ENCODE peak calls at places on chromosome 11, in nine cellular contexts. One of them, this sample, is unnamed.

GRCh38 chr11:11787305-11788066 is 54.3 kb upstream of the USP47 start:
- DNase-seq in NB4: peak; percentile 71
- DNase-seq in cardiac muscle cell: peak; percentile 75
- DNase-seq in fibroblast of villous mesenchyme: peak; percentile 76
- DNase-seq in Peyer's patch: peak; percentile 57
- DNase-seq in heart left ventricle: peak; percentile 78
- DNase-seq in brain microvascular endothelial cell: peak; percentile 39
- DNase-seq in heart right ventricle: peak; percentile 76
- DNase-seq in left ventricle myocardium inferior: peak; percentile 53
- DNase-seq in this sample: no peak

GRCh38 chr11:6612816-6613136 is 760 bp upstream of the TAF10 start:
- DNase-seq in NB4: no peak
- DNase-seq in cardiac muscle cell: no peak
- DNase-seq in fibroblast of villous mesenchyme: no peak
- DNase-seq in Peyer's patch: peak; percentile 49
- DNase-seq in heart left ventricle: no peak
- DNase-seq in brain microvascular endothelial cell: no peak
- DNase-seq in heart right ventricle: peak; percentile 48
- DNase-seq in left ventricle myocardium inferior: no peak
- DNase-seq in this sample: no peak

GRCh38 chr11:117826360-117826635 is 1.8 kb upstream of the FXYD2 start:
- DNase-seq in NB4: no peak
- DNase-seq in cardiac muscle cell: no peak
- DNase-seq in fibroblast of villous mesenchyme: no peak
- DNase-seq in Peyer's patch: no peak
- DNase-seq in heart left ventricle: no peak
- DNase-seq in brain microvascular endothelial cell: no peak
- DNase-seq in heart right ventricle: no peak
- DNase-seq in left ventricle myocardium inferior: no peak
- DNase-seq in this sample: no peak

GRCh38 chr11:32210601-32211000 is 119.7 kb downstream of the RCN1 start:
- DNase-seq in NB4: peak; percentile 44
- DNase-seq in cardiac muscle cell: peak; percentile 95
- DNase-seq in fibroblast of villous mesenchyme: peak; percentile 2
- DNase-seq in Peyer's patch: no peak
- DNase-seq in heart left ventricle: no peak
- DNase-seq in brain microvascular endothelial cell: no peak
- DNase-seq in heart right ventricle: no peak
- DNase-seq in left ventricle myocardium inferior: no peak
- DNase-seq in this sample: no peak

GRCh38 chr11:57345555-57346151 is 7.5 kb downstream of the P2RX3 start:
- DNase-seq in NB4: peak; percentile 78
- DNase-seq in cardiac muscle cell: peak; percentile 76
- DNase-seq in fibroblast of villous mesenchyme: peak; percentile 65
- DNase-seq in Peyer's patch: peak; percentile 79
- DNase-seq in heart left ventricle: peak; percentile 71
- DNase-seq in brain microvascular endothelial cell: peak; percentile 63
- DNase-seq in heart right ventricle: peak; percentile 74
- DNase-seq in left ventricle myocardium inferior: peak; percentile 58
- DNase-seq in this sample: no peak

GRCh38 chr11:20110908-20111669 is 49.2 kb downstream of the DBX1 start:
- DNase-seq in NB4: peak; percentile 47
- DNase-seq in cardiac muscle cell: peak; percentile 56
- DNase-seq in fibroblast of villous mesenchyme: peak; percentile 87
- DNase-seq in Peyer's patch: no peak
- DNase-seq in heart left ventricle: no peak
- DNase-seq in brain microvascular endothelial cell: peak; percentile 73
- DNase-seq in heart right ventricle: peak; percentile 18
- DNase-seq in left ventricle myocardium inferior: no peak
- DNase-seq in this sample: peak; percentile 26

GRCh38 chr11:62726156-62727006 is 876 bp downstream of the HNRNPUL2 start:
- DNase-seq in NB4: no peak
- DNase-seq in cardiac muscle cell: no peak
- DNase-seq in fibroblast of villous mesenchyme: no peak
- DNase-seq in Peyer's patch: no peak
- DNase-seq in heart left ventricle: no peak
- DNase-seq in brain microvascular endothelial cell: no peak
- DNase-seq in heart right ventricle: no peak
- DNase-seq in left ventricle myocardium inferior: no peak
- DNase-seq in this sample: no peak

GRCh38 chr11:128324051-128324481 is 263.3 kb downstream of the ETS1 start:
- DNase-seq in NB4: no peak
- DNase-seq in cardiac muscle cell: no peak
- DNase-seq in fibroblast of villous mesenchyme: peak; percentile 56
- DNase-seq in Peyer's patch: no peak
- DNase-seq in heart left ventricle: no peak
- DNase-seq in brain microvascular endothelial cell: no peak
- DNase-seq in heart right ventricle: no peak
- DNase-seq in left ventricle myocardium inferior: no peak
- DNase-seq in this sample: no peak

GRCh38 chr11:69212121-69213110 is 56.7 kb downstream of the SMIM38 start:
- DNase-seq in NB4: no peak
- DNase-seq in cardiac muscle cell: no peak
- DNase-seq in fibroblast of villous mesenchyme: peak; percentile 7
- DNase-seq in Peyer's patch: no peak
- DNase-seq in heart left ventricle: peak; percentile 3
- DNase-seq in brain microvascular endothelial cell: no peak
- DNase-seq in heart right ventricle: no peak
- DNase-seq in left ventricle myocardium inferior: no peak
- DNase-seq in this sample: no peak

GRCh38 chr11:83070878-83071640 is 638 bp downstream of the RAB30 start:
- DNase-seq in NB4: no peak
- DNase-seq in cardiac muscle cell: peak; percentile 30
- DNase-seq in fibroblast of villous mesenchyme: peak; percentile 42
- DNase-seq in Peyer's patch: peak; percentile 30
- DNase-seq in heart left ventricle: peak; percentile 59
- DNase-seq in brain microvascular endothelial cell: no peak
- DNase-seq in heart right ventricle: peak; percentile 66
- DNase-seq in left ventricle myocardium inferior: peak; percentile 50
- DNase-seq in this sample: no peak

GRCh38 chr11:74085542-74085892 is 76.6 kb upstream of the UCP3 start:
- DNase-seq in NB4: no peak
- DNase-seq in cardiac muscle cell: no peak
- DNase-seq in fibroblast of villous mesenchyme: no peak
- DNase-seq in Peyer's patch: no peak
- DNase-seq in heart left ventricle: no peak
- DNase-seq in brain microvascular endothelial cell: no peak
- DNase-seq in heart right ventricle: no peak
- DNase-seq in left ventricle myocardium inferior: no peak
- DNase-seq in this sample: no peak

GRCh38 chr11:69775163-69775755 is at the start of gene FGF4:
- DNase-seq in NB4: no peak
- DNase-seq in cardiac muscle cell: no peak
- DNase-seq in fibroblast of villous mesenchyme: no peak
- DNase-seq in Peyer's patch: no peak
- DNase-seq in heart left ventricle: no peak
- DNase-seq in brain microvascular endothelial cell: no peak
- DNase-seq in heart right ventricle: no peak
- DNase-seq in left ventricle myocardium inferior: no peak
- DNase-seq in this sample: no peak

GRCh38 chr11:119422505-119423416 is at the start of gene THY1:
- DNase-seq in NB4: no peak
- DNase-seq in cardiac muscle cell: peak; percentile 48
- DNase-seq in fibroblast of villous mesenchyme: peak; percentile 52
- DNase-seq in Peyer's patch: no peak
- DNase-seq in heart left ventricle: peak; percentile 37
- DNase-seq in brain microvascular endothelial cell: no peak
- DNase-seq in heart right ventricle: peak; percentile 30
- DNase-seq in left ventricle myocardium inferior: no peak
- DNase-seq in this sample: no peak

GRCh38 chr11:119421941-119422504 is 949 bp downstream of the THY1 start:
- DNase-seq in NB4: no peak
- DNase-seq in cardiac muscle cell: peak; percentile 41
- DNase-seq in fibroblast of villous mesenchyme: peak; percentile 34
- DNase-seq in Peyer's patch: no peak
- DNase-seq in heart left ventricle: no peak
- DNase-seq in brain microvascular endothelial cell: no peak
- DNase-seq in heart right ventricle: no peak
- DNase-seq in left ventricle myocardium inferior: no peak
- DNase-seq in this sample: no peak

GRCh38 chr11:119420631-119421030 is 2.3 kb downstream of the THY1 start:
- DNase-seq in NB4: no peak
- DNase-seq in cardiac muscle cell: no peak
- DNase-seq in fibroblast of villous mesenchyme: no peak
- DNase-seq in Peyer's patch: no peak
- DNase-seq in heart left ventricle: no peak
- DNase-seq in brain microvascular endothelial cell: no peak
- DNase-seq in heart right ventricle: no peak
- DNase-seq in left ventricle myocardium inferior: no peak
- DNase-seq in this sample: no peak

GRCh38 chr11:119419834-119420492 is 3.0 kb downstream of the THY1 start:
- DNase-seq in NB4: no peak
- DNase-seq in cardiac muscle cell: no peak
- DNase-seq in fibroblast of villous mesenchyme: no peak
- DNase-seq in Peyer's patch: no peak
- DNase-seq in heart left ventricle: no peak
- DNase-seq in brain microvascular endothelial cell: no peak
- DNase-seq in heart right ventricle: no peak
- DNase-seq in left ventricle myocardium inferior: no peak
- DNase-seq in this sample: no peak

GRCh38 chr11:119421351-119421750 is 1.6 kb downstream of the THY1 start:
- DNase-seq in NB4: no peak
- DNase-seq in cardiac muscle cell: no peak
- DNase-seq in fibroblast of villous mesenchyme: peak; percentile 20
- DNase-seq in Peyer's patch: no peak
- DNase-seq in heart left ventricle: no peak
- DNase-seq in brain microvascular endothelial cell: no peak
- DNase-seq in heart right ventricle: no peak
- DNase-seq in left ventricle myocardium inferior: no peak
- DNase-seq in this sample: no peak
- H3K4me3 ChIP-seq in NB4: no peak overlapping the region
- H3K4me3 ChIP-seq in cardiac muscle cell: no peak overlapping the region
- H3K4me3 ChIP-seq in fibroblast of villous mesenchyme: peak overlapping the region; percentile 77
- H3K4me3 ChIP-seq in Peyer's patch: no peak overlapping the region
- H3K4me3 ChIP-seq in heart left ventricle: peak overlapping the region; percentile 46
- H3K4me3 ChIP-seq in brain microvascular endothelial cell: peak overlapping the region; percentile 61
- H3K4me3 ChIP-seq in heart right ventricle: peak overlapping the region; percentile 32
- H3K4me3 ChIP-seq in left ventricle myocardium inferior: peak overlapping the region; percentile 62
- H3K4me3 ChIP-seq in this sample: peak overlapping the region; percentile 45

DNA sequence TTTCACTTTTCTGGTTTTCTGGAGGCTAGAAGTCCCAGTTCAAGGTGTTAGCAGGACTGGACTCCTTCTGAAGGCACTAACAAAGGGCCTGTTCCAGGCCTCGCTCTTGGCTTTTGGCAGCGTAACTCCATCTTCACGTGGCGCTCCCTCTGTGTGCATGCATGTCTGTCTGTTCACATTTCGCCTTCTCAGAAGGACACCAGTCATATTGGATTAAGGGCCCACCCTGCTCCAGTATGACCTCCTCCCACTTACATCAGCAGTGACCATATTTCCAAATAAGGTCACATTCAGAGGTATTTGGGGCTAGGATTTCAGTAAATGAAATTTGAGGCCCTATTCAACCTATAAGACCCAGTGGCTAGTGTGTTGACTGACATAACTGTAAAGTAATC is 20.0 kb downstream of the APLP2 start:
- DNase-seq in NB4: no peak
- DNase-seq in cardiac muscle cell: no peak
- DNase-seq in fibroblast of villous mesenchyme: no peak
- DNase-seq in Peyer's patch: no peak
- DNase-seq in heart left ventricle: no peak
- DNase-seq in brain microvascular endothelial cell: no peak
- DNase-seq in heart right ventricle: no peak
- DNase-seq in left ventricle myocardium inferior: no peak
- DNase-seq in this sample: no peak
- H3K4me3 ChIP-seq in NB4: no peak overlapping the region
- H3K4me3 ChIP-seq in cardiac muscle cell: no peak overlapping the region
- H3K4me3 ChIP-seq in fibroblast of villous mesenchyme: no peak overlapping the region
- H3K4me3 ChIP-seq in Peyer's patch: no peak overlapping the region
- H3K4me3 ChIP-seq in heart left ventricle: no peak overlapping the region
- H3K4me3 ChIP-seq in brain microvascular endothelial cell: no peak overlapping the region
- H3K4me3 ChIP-seq in heart right ventricle: no peak overlapping the region
- H3K4me3 ChIP-seq in left ventricle myocardium inferior: no peak overlapping the region
- H3K4me3 ChIP-seq in this sample: no peak overlapping the region

DNA sequence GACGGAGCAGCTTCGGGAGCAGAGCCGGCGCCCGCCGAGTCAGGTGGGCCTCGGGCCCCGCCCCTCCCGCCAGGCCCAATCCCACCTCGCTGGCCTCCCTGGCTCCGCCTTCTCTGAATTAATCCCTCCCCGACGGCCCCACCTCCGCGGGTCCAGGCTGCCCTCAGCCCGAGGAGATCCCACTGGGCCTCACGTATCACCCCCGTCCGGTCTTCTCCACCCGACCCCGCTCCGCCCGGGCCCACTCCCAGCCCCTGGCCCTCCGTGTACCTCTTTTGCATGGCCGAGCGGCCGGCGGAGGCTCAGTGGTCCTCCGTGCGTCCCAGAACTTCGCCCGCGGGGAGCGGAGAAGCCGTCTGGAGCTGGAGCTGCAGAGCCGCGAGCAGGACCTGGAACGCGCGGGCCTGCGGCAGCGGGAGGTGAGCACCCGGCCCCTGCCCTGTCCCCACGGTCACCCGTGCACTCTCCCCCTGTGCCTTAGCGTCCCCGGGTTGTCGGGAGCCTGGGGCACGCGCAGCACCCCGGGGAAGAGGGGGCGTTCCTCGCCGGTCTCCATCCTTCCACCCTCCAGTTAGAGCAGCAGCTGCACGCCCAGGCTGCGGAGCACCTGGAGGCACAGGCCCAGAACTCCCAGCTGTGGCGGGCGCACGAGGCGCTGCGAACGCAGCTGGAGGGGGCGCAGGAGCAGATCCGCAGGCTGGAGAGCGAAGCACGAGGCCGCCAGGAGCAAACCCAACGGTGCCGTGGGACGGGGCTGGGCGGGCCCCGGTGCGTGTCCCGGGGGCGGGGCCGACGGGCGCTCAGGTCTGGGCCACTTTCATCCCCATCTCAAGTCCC is 2.2 kb upstream of the CD151 start:
- DNase-seq in NB4: no peak
- DNase-seq in cardiac muscle cell: peak; percentile 67
- DNase-seq in fibroblast of villous mesenchyme: peak; percentile 63
- DNase-seq in Peyer's patch: peak; percentile 84
- DNase-seq in heart left ventricle: peak; percentile 85
- DNase-seq in brain microvascular endothelial cell: peak; percentile 51
- DNase-seq in heart right ventricle: peak; percentile 81
- DNase-seq in left ventricle myocardium inferior: peak; percentile 83
- DNase-seq in this sample: peak; percentile 80
- H3K4me3 ChIP-seq in NB4: no peak overlapping the region
- H3K4me3 ChIP-seq in cardiac muscle cell: peak overlapping the region; percentile 31
- H3K4me3 ChIP-seq in fibroblast of villous mesenchyme: peak overlapping the region; percentile 46
- H3K4me3 ChIP-seq in Peyer's patch: peak overlapping the region; percentile 33
- H3K4me3 ChIP-seq in heart left ventricle: peak overlapping the region; percentile 48
- H3K4me3 ChIP-seq in brain microvascular endothelial cell: peak overlapping the region; percentile 42
- H3K4me3 ChIP-seq in heart right ventricle: peak overlapping the region; percentile 43
- H3K4me3 ChIP-seq in left ventricle myocardium inferior: peak overlapping the region; percentile 73
- H3K4me3 ChIP-seq in this sample: peak overlapping the region; percentile 14

DNA sequence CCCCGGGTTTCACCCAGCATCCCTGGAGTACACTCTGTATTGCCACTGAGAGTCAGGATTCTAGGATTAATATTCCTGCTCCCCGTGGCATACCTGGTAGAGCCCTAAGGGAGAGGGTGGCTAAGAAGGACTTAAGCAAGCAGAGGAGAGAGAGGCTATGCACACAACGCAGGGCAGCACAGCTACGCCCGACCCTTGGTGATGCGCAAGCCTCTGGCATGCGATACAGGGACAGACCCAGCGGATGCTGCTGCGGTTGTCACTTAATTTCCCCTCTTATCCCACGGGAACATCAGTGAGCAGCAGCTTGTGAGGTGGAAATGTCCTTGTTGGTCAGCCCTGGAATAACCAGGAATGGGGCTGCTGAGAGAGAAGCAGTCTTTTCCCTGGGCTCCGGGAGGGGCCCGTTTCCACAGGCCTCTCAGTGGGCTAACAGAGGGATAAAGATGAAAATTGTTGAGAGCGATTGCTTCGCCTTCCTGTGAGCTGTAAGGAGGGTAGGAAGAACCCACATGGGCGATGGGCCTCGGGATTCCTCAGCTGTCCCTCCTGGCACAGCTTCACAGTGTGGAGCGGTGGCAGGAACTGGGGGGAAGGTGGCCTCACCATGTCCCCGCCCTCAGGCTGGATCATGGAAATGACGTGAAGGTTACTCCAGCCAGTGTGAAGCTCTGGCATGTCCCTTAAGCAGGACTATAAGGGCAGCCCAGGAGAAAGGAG is 48.4 kb upstream of the RAB1B start:
- DNase-seq in NB4: no peak
- DNase-seq in cardiac muscle cell: no peak
- DNase-seq in fibroblast of villous mesenchyme: no peak
- DNase-seq in Peyer's patch: no peak
- DNase-seq in heart left ventricle: no peak
- DNase-seq in brain microvascular endothelial cell: no peak
- DNase-seq in heart right ventricle: no peak
- DNase-seq in left ventricle myocardium inferior: no peak
- DNase-seq in this sample: no peak
- H3K4me3 ChIP-seq in NB4: no peak overlapping the region
- H3K4me3 ChIP-seq in cardiac muscle cell: no peak overlapping the region
- H3K4me3 ChIP-seq in fibroblast of villous mesenchyme: no peak overlapping the region
- H3K4me3 ChIP-seq in Peyer's patch: no peak overlapping the region
- H3K4me3 ChIP-seq in heart left ventricle: no peak overlapping the region
- H3K4me3 ChIP-seq in brain microvascular endothelial cell: no peak overlapping the region
- H3K4me3 ChIP-seq in heart right ventricle: no peak overlapping the region
- H3K4me3 ChIP-seq in left ventricle myocardium inferior: no peak overlapping the region
- H3K4me3 ChIP-seq in this sample: no peak overlapping the region

This sample was measured in GM06990.